ENCODE peak calls at places on chromosomes 6 and 20, in eight cellular contexts. H is GM12878, A is lower leg skin, K is OCI-LY7, M is tibial artery, W is AG09309, U is IMR-90, E is GM12865. G is an unnamed sample.

GRCh38 chr20:15702161-15702560 is 871.1 kb downstream of the KIF16B start:
- DNase-seq in H (no peak), A (no peak), K (no peak), M (no peak), W (no peak), U (peak), E (no peak), G (no peak)

GRCh38 chr20:50844430-50845100 is 49.7 kb downstream of the BCAS4 start:
- DNase-seq in H (peak), A (peak), K (peak), M (no peak), W (no peak), U (peak), E (peak), G (peak)

GRCh38 chr20:63972312-63973159 is 2.8 kb upstream of the ZNF512B start:
- DNase-seq in H (no peak), A (no peak), K (no peak), M (no peak), W (no peak), U (no peak), E (peak), G (no peak)

GRCh38 chr6:157434349-157435016 is 53.5 kb downstream of the ZDHHC14 start:
- DNase-seq in H (no peak), A (no peak), K (no peak), M (no peak), W (peak), U (no peak), E (no peak), G (no peak)

GRCh38 chr6:167731731-167732422 is 94.8 kb upstream of the AFDN start:
- DNase-seq in H (no peak), A (no peak), K (no peak), M (no peak), W (no peak), U (no peak), E (no peak), G (no peak)

GRCh38 chr6:3884007-3884745 is 35.0 kb downstream of the FAM50B start:
- DNase-seq in H (no peak), A (no peak), K (no peak), M (no peak), W (peak), U (peak), E (no peak), G (no peak)

GRCh38 chr20:46857061-46857831 is 37.4 kb upstream of the EYA2 start:
- DNase-seq in H (no peak), A (no peak), K (no peak), M (no peak), W (no peak), U (peak), E (no peak), G (no peak)

GRCh38 chr20:63441136-63441776 is 31.2 kb downstream of the KCNQ2 start:
- DNase-seq in H (peak), A (no peak), K (no peak), M (no peak), W (no peak), U (no peak), E (peak), G (peak)

GRCh38 chr6:62217866-62218265 is 68.2 kb downstream of the KHDRBS2 start:
- DNase-seq in H (no peak), A (no peak), K (no peak), M (no peak), W (no peak), U (no peak), E (no peak), G (no peak)

GRCh38 chr20:29878281-29878741 is 1379.2 kb upstream of the DEFB115 start:
- DNase-seq in H (no peak), A (no peak), K (no peak), M (no peak), W (no peak), U (no peak), E (peak), G (peak)

GRCh38 chr6:33312361-33313104 is 1.3 kb downstream of the TAPBP start:
- DNase-seq in H (no peak), A (peak), K (peak), M (peak), W (no peak), U (peak), E (peak), G (peak)

GRCh38 chr6:144690109-144690508 is 405.0 kb downstream of the UTRN start:
- DNase-seq in H (no peak), A (no peak), K (no peak), M (no peak), W (no peak), U (no peak), E (no peak), G (no peak)

GRCh38 chr20:53097371-53097770 is 125.2 kb downstream of the TSHZ2 start:
- DNase-seq in H (no peak), A (no peak), K (no peak), M (no peak), W (no peak), U (no peak), E (no peak), G (no peak)

GRCh38 chr6:43907312-43907711 is 137.3 kb downstream of the VEGFA start:
- DNase-seq in H (no peak), A (no peak), K (no peak), M (no peak), W (no peak), U (no peak), E (no peak), G (no peak)

GRCh38 chr6:20589266-20589665 is 55.0 kb downstream of the CDKAL1 start:
- DNase-seq in H (no peak), A (no peak), K (no peak), M (no peak), W (no peak), U (no peak), E (no peak), G (no peak)

GRCh38 chr6:154931741-154932424 is 63.2 kb upstream of the TIAM2 start:
- DNase-seq in H (no peak), A (no peak), K (peak), M (no peak), W (no peak), U (peak), E (no peak), G (no peak)

GRCh38 chr20:46694484-46694883 is 5.2 kb upstream of the TP53RK start:
- DNase-seq in H (peak), A (no peak), K (peak), M (no peak), W (no peak), U (peak), E (peak), G (no peak)

GRCh38 chr6:1820165-1820564 is 210.4 kb downstream of the FOXC1 start:
- DNase-seq in H (no peak), A (no peak), K (no peak), M (no peak), W (peak), U (peak), E (no peak), G (no peak)

GRCh38 chr20:45012682-45013302 is 46.5 kb downstream of the STK4 start:
- DNase-seq in H (no peak), A (no peak), K (no peak), M (no peak), W (no peak), U (peak), E (no peak), G (no peak)

GRCh38 chr6:4402477-4402976 is 267.2 kb upstream of the ECI2 start:
- DNase-seq in H (no peak), A (no peak), K (no peak), M (peak), W (peak), U (peak), E (peak), G (no peak)

GRCh38 chr6:163226181-163226835 is 188.2 kb upstream of the QKI start:
- DNase-seq in H (no peak), A (no peak), K (no peak), M (no peak), W (no peak), U (no peak), E (no peak), G (no peak)

GRCh38 chr6:128560966-128561365 is 40.6 kb upstream of the PTPRK start:
- DNase-seq in H (no peak), A (no peak), K (no peak), M (no peak), W (no peak), U (no peak), E (no peak), G (no peak)

GRCh38 chr6:35573495-35574110 is 60.9 kb upstream of the TULP1 start:
- DNase-seq in H (no peak), A (no peak), K (no peak), M (no peak), W (no peak), U (peak), E (no peak), G (no peak)

GRCh38 chr6:52647199-52647598 is 23.7 kb upstream of the TMEM14A start:
- DNase-seq in H (no peak), A (no peak), K (no peak), M (no peak), W (no peak), U (peak), E (no peak), G (no peak)

GRCh38 chr20:44572551-44573500 is 9.6 kb upstream of the PKIG start:
- DNase-seq in H (no peak), A (peak), K (peak), M (peak), W (peak), U (peak), E (no peak), G (no peak)

GRCh38 chr20:13348301-13349239 is 127.5 kb downstream of the ISM1 start:
- DNase-seq in H (no peak), A (no peak), K (no peak), M (no peak), W (no peak), U (peak), E (no peak), G (no peak)

GRCh38 chr6:100465701-100466409 is 1.1 kb upstream of the SIM1 start:
- DNase-seq in H (no peak), A (no peak), K (no peak), M (no peak), W (no peak), U (no peak), E (no peak), G (no peak)

GRCh38 chr6:111263837-111264236 is 176.5 kb downstream of the SLC16A10 start:
- DNase-seq in H (no peak), A (no peak), K (no peak), M (no peak), W (no peak), U (peak), E (no peak), G (no peak)

GRCh38 chr6:134328792-134329191 is 10.9 kb upstream of the SGK1 start:
- DNase-seq in H (no peak), A (no peak), K (no peak), M (no peak), W (no peak), U (no peak), E (no peak), G (no peak)

GRCh38 chr6:134330555-134330954 is 12.6 kb upstream of the SGK1 start:
- DNase-seq in H (no peak), A (no peak), K (no peak), M (no peak), W (no peak), U (no peak), E (no peak), G (no peak)

GRCh38 chr6:134331255-134331654 is 13.3 kb upstream of the SGK1 start:
- DNase-seq in H (no peak), A (no peak), K (no peak), M (no peak), W (no peak), U (no peak), E (peak), G (no peak)

GRCh38 chr6:134324766-134325165 is 6.9 kb upstream of the SGK1 start:
- DNase-seq in H (no peak), A (no peak), K (no peak), M (no peak), W (no peak), U (no peak), E (no peak), G (no peak)

DNA sequence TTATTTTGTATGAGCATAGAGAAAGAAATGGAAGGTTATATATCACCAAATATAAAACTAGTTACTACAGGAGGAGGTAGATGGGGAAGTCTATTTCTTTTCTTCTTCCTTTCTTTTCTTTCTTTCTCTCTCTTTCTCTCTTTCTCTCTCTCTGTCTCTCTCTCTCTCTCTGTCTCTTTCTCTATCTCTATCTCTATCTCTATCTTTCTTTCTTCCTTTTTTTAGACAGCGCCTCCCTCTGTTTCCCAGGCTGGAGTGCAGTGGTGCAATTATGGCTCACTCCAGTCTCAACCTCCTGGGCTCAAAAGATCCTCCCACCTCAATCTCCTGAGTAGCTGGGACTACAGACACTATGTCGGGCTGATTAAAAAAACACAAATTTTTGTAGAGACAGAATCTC is 10.2 kb upstream of the SGK1 start:
- DNase-seq in H (no peak), A (no peak), K (no peak), M (no peak), W (no peak), U (no peak), E (no peak), G (no peak)
- TF ChIP-seq CTCF in H (no peak), A (no peak), K (peak), M (no peak), W (no peak), U (no peak), E (no peak), G (no peak)

GRCh38 chr20:3696200-3696599 is 14.4 kb upstream of the ADAM33 start:
- DNase-seq in H (no peak), A (no peak), K (no peak), M (no peak), W (no peak), U (no peak), E (peak), G (no peak)
- TF ChIP-seq CTCF in H (peak), A (no peak), K (peak), M (no peak), W (peak), U (peak), E (peak), G (no peak)

DNA sequence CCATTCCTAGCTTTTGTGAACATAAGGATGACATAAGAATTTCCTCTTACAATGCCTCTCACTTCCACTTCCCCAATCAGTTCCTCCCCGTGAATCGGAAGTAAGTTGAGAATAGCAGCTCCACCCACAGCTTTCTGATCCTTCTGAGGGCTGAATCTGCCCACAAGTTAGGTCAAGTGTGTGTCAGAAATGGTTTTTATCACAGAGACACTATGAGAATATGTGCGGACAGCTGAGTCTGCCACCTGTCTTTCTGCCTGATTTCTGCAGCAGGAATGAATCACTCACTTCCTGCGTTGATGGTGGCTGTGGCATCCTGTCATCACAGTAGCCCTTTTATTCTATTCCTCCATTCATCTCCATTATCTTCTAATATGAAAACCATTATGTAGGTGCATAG is 70.2 kb downstream of the RIN2 start:
- DNase-seq in H (peak), A (no peak), K (peak), M (no peak), W (no peak), U (peak), E (peak), G (peak)
- TF ChIP-seq CTCF in H (peak), A (no peak), K (peak), M (no peak), W (peak), U (peak), E (peak), G (peak)

GRCh38 chr6:107185570-107185969 is 70.3 kb upstream of the BEND3 start:
- DNase-seq in H (no peak), A (no peak), K (no peak), M (no peak), W (no peak), U (peak), E (no peak), G (no peak)
- TF ChIP-seq CTCF in H (no peak), A (no peak), K (no peak), M (no peak), W (peak), U (no peak), E (no peak), G (no peak)

DNA sequence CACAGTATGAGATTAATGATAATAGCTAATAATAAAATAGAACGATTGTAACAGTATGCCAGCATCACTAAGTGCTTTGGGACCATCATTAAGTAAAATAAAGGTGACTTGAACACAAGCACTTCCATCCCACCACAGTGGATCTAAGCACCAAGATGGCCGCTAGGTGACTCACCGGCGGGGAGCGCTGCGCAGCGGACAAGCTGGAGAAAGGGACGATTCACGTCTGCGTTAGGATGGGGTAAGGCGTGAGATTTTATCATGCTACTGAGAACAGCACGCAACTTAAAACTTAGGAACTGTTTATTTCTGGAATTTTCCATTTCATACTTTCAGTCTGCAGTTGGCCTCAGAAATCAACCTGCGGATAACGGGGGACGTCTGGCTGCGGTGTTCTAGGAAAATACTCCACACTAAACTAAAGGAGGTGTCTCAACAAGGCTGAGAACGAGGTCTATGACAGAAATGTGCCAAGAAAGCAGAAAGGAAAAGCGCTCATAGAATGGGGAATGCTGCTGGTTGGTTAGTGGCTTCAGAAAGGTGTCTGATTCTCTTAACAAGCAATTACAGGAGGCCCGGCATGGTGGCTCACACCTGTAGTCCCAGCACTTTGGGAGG is 114.5 kb downstream of the GMPR start:
- DNase-seq in H (no peak), A (no peak), K (no peak), M (no peak), W (no peak), U (no peak), E (no peak), G (no peak)
- TF ChIP-seq CTCF in H (no peak), A (no peak), K (no peak), M (no peak), W (no peak), U (no peak), E (no peak), G (no peak)

DNA sequence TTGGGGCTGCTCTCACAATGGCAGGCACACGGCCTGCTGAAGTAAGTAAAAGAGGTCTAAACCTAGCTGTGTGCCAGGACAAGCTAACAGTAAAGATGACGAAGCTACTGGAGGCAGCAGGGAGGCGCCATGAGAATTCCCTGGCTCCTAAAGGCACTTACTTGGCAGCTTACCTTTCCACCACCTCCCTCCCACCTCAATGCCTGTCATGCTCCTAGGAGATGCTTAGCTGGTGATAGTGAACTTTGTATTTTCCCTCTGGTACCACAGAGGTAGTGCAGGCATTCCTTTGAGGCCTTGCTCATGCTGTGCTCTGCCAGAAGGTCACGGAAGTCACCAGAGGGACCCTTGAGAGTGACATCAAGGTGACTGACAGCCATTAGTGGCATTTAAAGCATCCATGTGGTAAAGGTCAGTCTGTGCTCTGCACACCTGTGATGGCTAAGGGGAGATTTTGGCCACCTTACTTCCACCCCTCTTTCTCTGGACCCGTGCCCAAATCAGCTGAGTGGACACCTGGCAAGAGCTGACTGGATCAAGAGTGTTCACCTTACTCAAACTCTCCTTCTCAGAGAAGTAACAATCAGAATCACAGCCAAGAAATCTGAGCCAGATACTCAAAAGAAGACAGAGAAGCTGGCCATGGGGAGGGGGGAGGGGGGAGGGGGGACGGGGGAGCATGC is 3.0 kb downstream of the FKBP1A start:
- DNase-seq in H (no peak), A (no peak), K (no peak), M (no peak), W (no peak), U (no peak), E (no peak), G (no peak)
- TF ChIP-seq CTCF in H (no peak), A (no peak), K (no peak), M (no peak), W (no peak), U (no peak), E (no peak), G (no peak)

DNA sequence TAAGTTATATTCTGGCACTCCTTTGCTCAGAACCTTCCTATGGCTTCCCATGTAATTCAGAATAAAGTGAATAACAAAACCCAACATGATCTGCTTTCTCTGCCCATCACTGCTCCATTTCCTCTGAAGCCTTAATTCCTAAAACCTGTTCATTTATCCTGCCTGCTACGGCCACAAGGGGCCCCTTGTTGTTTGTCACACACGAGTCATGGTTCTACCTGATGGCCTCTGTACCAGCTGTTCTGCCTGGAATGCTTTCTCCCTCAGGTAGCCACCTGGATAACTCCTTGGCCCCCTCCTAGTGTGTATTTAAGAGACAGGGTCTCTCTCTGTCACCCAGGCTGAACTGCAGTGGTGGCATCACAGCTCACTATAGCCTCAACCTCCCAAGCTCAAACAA is 26.8 kb downstream of the ERGIC3 start:
- DNase-seq in H (no peak), A (no peak), K (peak), M (no peak), W (no peak), U (no peak), E (peak), G (no peak)
- TF ChIP-seq CTCF in H (peak), A (no peak), K (peak), M (no peak), W (peak), U (peak), E (peak), G (no peak)

GRCh38 chr6:13766201-13766634 is 48.1 kb downstream of the MCUR1 start:
- DNase-seq in H (no peak), A (peak), K (no peak), M (no peak), W (peak), U (peak), E (no peak), G (peak)

GRCh38 chr6:13765570-13765969 is 48.8 kb downstream of the MCUR1 start:
- DNase-seq in H (no peak), A (no peak), K (no peak), M (no peak), W (no peak), U (peak), E (no peak), G (no peak)

GRCh38 chr6:13769034-13769654 is 45.2 kb downstream of the MCUR1 start:
- DNase-seq in H (no peak), A (no peak), K (no peak), M (no peak), W (no peak), U (no peak), E (no peak), G (no peak)

GRCh38 chr6:13764996-13765395 is 49.4 kb downstream of the MCUR1 start:
- DNase-seq in H (peak), A (no peak), K (no peak), M (no peak), W (no peak), U (no peak), E (peak), G (peak)

GRCh38 chr6:13767121-13767794 is 47.1 kb downstream of the MCUR1 start:
- DNase-seq in H (no peak), A (peak), K (no peak), M (peak), W (no peak), U (peak), E (peak), G (peak)
- TF ChIP-seq CTCF in H (peak), A (no peak), K (no peak), M (no peak), W (peak), U (no peak), E (no peak), G (no peak)

GRCh38 chr20:6142348-6142993 is 19.6 kb upstream of the FERMT1 start:
- DNase-seq in H (peak), A (peak), K (peak), M (no peak), W (no peak), U (peak), E (peak), G (peak)
- TF ChIP-seq CTCF in H (peak), A (no peak), K (peak), M (peak), W (peak), U (peak), E (peak), G (peak)